ENCODE peak calls at places on chromosome 17, in six cellular contexts. I is sciatic nerve, J is amygdala, Y is thoracic aorta, B is fibroblast of mammary gland, T is globus pallidus. W is an unnamed sample.

GRCh38 chr17:50765454-50766221 is 1.7 kb downstream of the ANKRD40CL start:
- DNase-seq in I (no peak), T (no peak), B (no peak), Y (no peak), J (no peak), W (no peak)

GRCh38 chr17:29076087-29076486 is 33.1 kb downstream of the PIPOX start:
- DNase-seq in T (no peak), J (no peak), Y (no peak), B (no peak), I (no peak), W (no peak)

GRCh38 chr17:9195961-9196668 is 174.8 kb downstream of the NTN1 start:
- DNase-seq in T (no peak), Y (no peak), J (no peak), I (no peak), B (no peak), W (no peak)

GRCh38 chr17:48830840-48831548 is at the start of gene CALCOCO2:
- DNase-seq in I (peak; percentile 96), J (peak; percentile 89), Y (peak; percentile 88), T (peak; percentile 95), B (peak; percentile 88), W (peak; percentile 85)

GRCh38 chr17:19388791-19389190 is 1.8 kb upstream of the MFAP4 start:
- DNase-seq in T (no peak), I (peak; percentile 62), B (no peak), J (no peak), Y (no peak), W (no peak)

GRCh38 chr17:50148226-50149098 is 2.0 kb downstream of the PPP1R9B start:
- DNase-seq in J (peak; percentile 69), I (no peak), B (no peak), Y (peak; percentile 54), T (peak; percentile 70), W (peak; percentile 45)

GRCh38 chr17:80905586-80906230 is 85.9 kb upstream of the CHMP6 start:
- DNase-seq in J (no peak), T (no peak), I (no peak), B (no peak), Y (no peak), W (no peak)

GRCh38 chr17:48113201-48113676 is 5.7 kb downstream of the SNX11 start:
- DNase-seq in I (peak; percentile 31), J (no peak), T (no peak), B (no peak), Y (no peak), W (no peak)

GRCh38 chr17:15409721-15410247 is 57.6 kb downstream of the CDRT4 start:
- DNase-seq in T (peak; percentile 74), J (no peak), B (peak; percentile 97), Y (no peak), I (no peak), W (no peak)

GRCh38 chr17:13140750-13141149 is 122.9 kb upstream of the ELAC2 start:
- DNase-seq in J (no peak), B (no peak), I (no peak), Y (no peak), T (no peak), W (no peak)

GRCh38 chr17:48599373-48599772 is 5.4 kb downstream of the HOXB6 start:
- DNase-seq in T (no peak), J (no peak), B (no peak), I (no peak), Y (no peak), W (no peak)

GRCh38 chr17:76107507-76107906 is 3.9 kb upstream of the EXOC7 start:
- DNase-seq in J (no peak), B (peak; percentile 22), I (no peak), Y (no peak), T (no peak), W (no peak)

GRCh38 chr17:78053777-78054468 is 74.6 kb downstream of the TMC6 start:
- DNase-seq in B (no peak), T (no peak), Y (no peak), J (no peak), I (no peak), W (no peak)

GRCh38 chr17:39169101-39169500 is 3.1 kb upstream of the ARL5C start:
- DNase-seq in T (no peak), B (no peak), I (no peak), J (no peak), Y (no peak), W (no peak)

GRCh38 chr17:41689497-41690299 is 1.0 kb downstream of the EIF1 start:
- DNase-seq in B (peak; percentile 71), T (peak; percentile 53), J (no peak), I (no peak), Y (no peak), W (no peak)

GRCh38 chr17:2060681-2061440 is 6.0 kb downstream of the HIC1 start:
- DNase-seq in J (no peak), Y (no peak), T (no peak), I (no peak), B (no peak), W (no peak)

GRCh38 chr17:40032322-40033320 is 17.4 kb downstream of the CSF3 start:
- DNase-seq in T (no peak), Y (no peak), I (no peak), B (no peak), J (no peak), W (no peak)

GRCh38 chr17:69540356-69540755 is 125.9 kb downstream of the MAP2K6 start:
- DNase-seq in J (no peak), B (no peak), Y (no peak), I (no peak), T (no peak), W (no peak)

GRCh38 chr17:50443492-50444051 is 17.6 kb downstream of the ACSF2 start:
- DNase-seq in Y (no peak), J (no peak), T (no peak), B (no peak), I (no peak), W (no peak)

GRCh38 chr17:18039535-18040286 is 503 bp downstream of the GID4 start:
- DNase-seq in J (no peak), B (no peak), T (peak; percentile 16), Y (no peak), I (peak; percentile 71), W (peak; percentile 62)

GRCh38 chr17:66487121-66487520 is 184.7 kb downstream of the PRKCA start:
- DNase-seq in J (no peak), I (no peak), B (no peak), T (no peak), Y (no peak), W (no peak)

GRCh38 chr17:7094661-7095064 is 14.6 kb upstream of the CLEC10A start:
- DNase-seq in B (no peak), I (no peak), J (no peak), Y (no peak), T (no peak), W (no peak)

GRCh38 chr17:51546114-51546513 is 285.8 kb downstream of the UTP18 start:
- DNase-seq in B (no peak), Y (no peak), T (no peak), J (no peak), I (no peak), W (no peak)

GRCh38 chr17:66210208-66210574 is 18.3 kb upstream of the CEP112 start:
- DNase-seq in I (no peak), J (no peak), Y (no peak), B (no peak), T (no peak), W (no peak)